ENCODE peak calls at places on chromosomes 5 and 9, in ten cellular contexts. I, Z, C, D, K, S, P, X, J and W are unnamed samples.
A peak's percentile ranks its signal among the peaks of the same experiment; 100 is the strongest.

GRCh38 chr5:16690243-16690839 is 73.5 kb upstream of the RETREG1 start:
- DNase-seq in I (peak; percentile 51), Z (no peak), C (peak; percentile 73), D (peak; percentile 70), K (peak; percentile 85), S (peak; percentile 66), P (peak; percentile 54), X (peak; percentile 45), J (peak; percentile 5), W (no peak)

GRCh38 chr5:36230151-36230788 is 11.5 kb downstream of the NADK2 start:
- DNase-seq in I (no peak), Z (no peak), C (no peak), D (no peak), K (no peak), S (no peak), P (no peak), X (no peak), J (no peak), W (no peak)

GRCh38 chr5:71905804-71906711 is 187.0 kb downstream of the CARTPT start:
- DNase-seq in I (no peak), Z (no peak), C (peak; percentile 20), D (no peak), K (no peak), S (no peak), P (no peak), X (no peak), J (no peak), W (no peak)

GRCh38 chr9:110115868-110116542 is 92.0 kb downstream of the C9orf152 start:
- DNase-seq in I (peak; percentile 91), Z (no peak), C (no peak), D (no peak), K (no peak), S (peak; percentile 90), P (peak; percentile 49), X (no peak), J (no peak), W (no peak)

GRCh38 chr5:28286566-28286965 is 1248.2 kb upstream of the CDH9 start:
- DNase-seq in I (no peak), Z (no peak), C (no peak), D (no peak), K (no peak), S (no peak), P (peak; percentile 11), X (no peak), J (no peak), W (no peak)

GRCh38 chr9:93136011-93136440 is 2.0 kb upstream of the NINJ1 start:
- DNase-seq in I (peak; percentile 58), Z (no peak), C (no peak), D (no peak), K (no peak), S (peak; percentile 42), P (peak; percentile 56), X (no peak), J (no peak), W (no peak)

GRCh38 chr5:1538741-1539392 is 15.1 kb upstream of the LPCAT1 start:
- DNase-seq in I (no peak), Z (no peak), C (no peak), D (no peak), K (no peak), S (no peak), P (no peak), X (no peak), J (no peak), W (no peak)

GRCh38 chr5:92505925-92506324 is 1075.1 kb downstream of the NR2F1-AS1 start:
- DNase-seq in I (peak; percentile 21), Z (no peak), C (no peak), D (no peak), K (no peak), S (peak; percentile 27), P (no peak), X (no peak), J (no peak), W (no peak)

GRCh38 chr5:157855404-157855994 is 3.4 kb downstream of the CLINT1 start:
- DNase-seq in I (peak; percentile 67), Z (no peak), C (peak; percentile 63), D (peak; percentile 39), K (peak; percentile 87), S (peak; percentile 81), P (peak; percentile 83), X (no peak), J (no peak), W (peak; percentile 32)

GRCh38 chr5:157860898-157861894 is 2.3 kb upstream of the CLINT1 start:
- DNase-seq in I (no peak), Z (no peak), C (no peak), D (no peak), K (no peak), S (no peak), P (no peak), X (peak; percentile 71), J (no peak), W (no peak)

GRCh38 chr5:157859227-157859575 is 256 bp upstream of the CLINT1 start:
- DNase-seq in I (no peak), Z (no peak), C (no peak), D (no peak), K (no peak), S (no peak), P (no peak), X (no peak), J (no peak), W (no peak)

GRCh38 chr5:157858527-157859226 is at the start of gene CLINT1:
- DNase-seq in I (peak; percentile 83), Z (peak; percentile 66), C (peak; percentile 94), D (peak; percentile 83), K (peak; percentile 95), S (peak; percentile 89), P (peak; percentile 91), X (peak; percentile 87), J (no peak), W (peak; percentile 94)

DNA sequence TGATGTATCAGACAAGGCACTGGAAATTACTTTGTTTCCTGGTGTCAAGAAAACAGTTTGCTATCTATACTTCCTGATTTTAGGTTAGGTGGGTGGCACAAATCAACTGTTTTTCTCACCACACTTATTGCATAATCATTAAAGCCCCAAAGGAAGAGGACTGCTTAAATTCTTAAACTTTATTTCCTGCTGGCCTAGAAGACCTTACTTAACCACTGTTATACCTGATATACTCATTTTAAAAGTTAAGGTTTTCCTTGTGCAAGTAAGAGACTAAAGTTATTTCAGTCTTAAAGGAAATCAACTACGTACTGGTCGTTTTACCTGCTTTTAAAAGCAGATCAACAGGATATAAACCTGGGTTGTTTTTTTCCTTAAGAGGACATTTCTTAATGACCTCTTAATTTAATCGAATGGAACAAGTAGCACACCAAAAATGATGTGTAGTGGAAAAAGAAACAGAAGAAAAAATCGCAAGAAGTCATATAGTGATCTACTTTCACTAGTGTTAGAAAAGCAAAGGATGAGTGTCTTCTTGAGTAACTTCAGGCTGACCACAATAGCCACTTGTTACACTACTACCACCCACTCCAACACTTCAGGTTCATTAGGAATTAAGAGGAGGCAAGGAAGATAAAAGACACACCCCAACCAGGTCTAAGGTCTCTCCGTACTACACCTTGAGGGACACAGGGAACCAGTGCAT is 971 bp downstream of the CLINT1 start:
- DNase-seq in I (peak; percentile 21), Z (no peak), C (no peak), D (no peak), K (no peak), S (peak; percentile 35), P (no peak), X (no peak), J (no peak), W (no peak)
- TF ChIP-seq CTCF in I (no peak), Z (no peak), C (no peak), D (no peak), K (no peak), S (no peak), P (no peak), X (no peak), J (no peak), W (no peak)

GRCh38 chr5:141389153-141390042 is 1.9 kb downstream of the PCDHGB4 start:
- DNase-seq in I (no peak), Z (no peak), C (no peak), D (no peak), K (no peak), S (no peak), P (no peak), X (no peak), J (no peak), W (no peak)

GRCh38 chr5:141388661-141389060 is 1.2 kb downstream of the PCDHGB4 start:
- DNase-seq in I (no peak), Z (no peak), C (no peak), D (no peak), K (no peak), S (no peak), P (no peak), X (no peak), J (no peak), W (no peak)

GRCh38 chr5:141398608-141399007 is 861 bp downstream of the PCDHGB5 start:
- DNase-seq in I (no peak), Z (no peak), C (no peak), D (no peak), K (no peak), S (no peak), P (no peak), X (no peak), J (no peak), W (no peak)

GRCh38 chr5:141393267-141393666 is 834 bp downstream of the PCDHGA8 start:
- DNase-seq in I (no peak), Z (no peak), C (no peak), D (no peak), K (no peak), S (no peak), P (no peak), X (no peak), J (no peak), W (no peak)

DNA sequence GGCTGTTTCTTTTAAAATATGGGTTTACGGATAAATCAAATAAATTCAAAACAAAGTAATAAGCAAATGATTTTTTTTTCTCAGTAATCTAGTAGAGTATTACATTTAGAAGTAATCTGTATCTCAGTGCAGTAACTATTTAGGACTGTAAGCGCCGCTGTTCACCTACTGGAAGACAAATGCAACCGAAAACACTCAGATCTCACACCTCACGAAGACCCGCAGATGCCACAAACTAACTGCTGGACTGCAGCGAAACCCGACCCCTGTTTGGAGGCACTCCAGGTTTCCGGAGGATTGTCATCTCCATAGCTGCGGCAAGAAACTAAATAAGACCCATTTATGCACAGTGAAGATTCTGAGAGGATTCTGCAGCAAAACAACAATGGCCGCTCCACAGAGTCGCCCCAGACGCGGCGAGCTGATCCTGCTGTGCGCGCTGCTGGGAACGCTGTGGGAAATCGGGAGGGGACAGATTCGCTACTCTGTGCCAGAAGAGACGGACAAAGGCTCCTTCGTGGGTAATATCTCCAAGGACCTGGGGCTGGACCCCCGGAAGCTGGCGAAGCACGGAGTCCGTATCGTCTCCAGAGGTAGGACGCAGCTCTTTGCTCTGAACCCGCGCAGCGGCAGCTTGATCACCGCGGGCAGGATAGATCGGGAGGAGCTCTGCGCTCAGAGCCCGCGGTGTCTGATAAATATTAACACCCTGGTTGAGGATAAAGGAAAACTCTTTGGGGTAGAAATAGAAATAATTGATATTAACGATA is at the start of gene PCDHGA8:
- DNase-seq in I (peak; percentile 49), Z (no peak), C (no peak), D (no peak), K (no peak), S (no peak), P (peak; percentile 27), X (no peak), J (no peak), W (no peak)
- TF ChIP-seq CTCF in I (peak; percentile 40), Z (no peak), C (no peak), D (no peak), K (peak; percentile 17), S (no peak), P (no peak), X (no peak), J (no peak), W (peak; percentile 39)

DNA sequence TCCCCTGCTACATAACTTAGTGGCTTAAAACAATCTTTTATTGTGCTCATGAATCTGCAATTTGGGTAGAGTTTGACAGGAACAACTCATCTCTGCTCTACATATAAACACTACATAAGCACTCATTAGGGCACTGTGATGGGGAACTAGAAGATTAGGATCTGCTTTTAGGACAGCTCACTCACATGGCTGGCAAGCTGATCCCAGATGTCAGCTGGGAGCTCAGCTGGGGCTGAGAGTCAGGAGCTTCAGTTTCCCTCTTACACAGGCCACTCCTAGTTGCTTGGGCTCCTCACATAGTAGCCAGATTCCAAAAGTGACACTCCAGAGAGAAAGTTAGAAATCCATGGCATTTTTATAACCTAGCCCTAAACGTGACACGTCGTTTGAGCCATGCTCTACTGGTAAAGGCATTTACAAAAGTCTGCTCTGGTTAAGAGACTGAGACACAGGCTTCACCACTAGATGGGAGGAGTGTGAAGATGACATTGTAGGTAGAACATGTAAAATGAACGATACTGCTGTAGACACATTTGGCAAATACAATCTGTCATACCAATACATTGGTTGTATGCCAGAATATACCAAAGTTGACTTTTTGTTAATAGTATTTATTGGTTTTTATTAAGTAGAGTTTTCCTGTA is 23.6 kb downstream of the SCAI start:
- DNase-seq in I (peak; percentile 55), Z (no peak), C (no peak), D (no peak), K (no peak), S (no peak), P (no peak), X (no peak), J (no peak), W (no peak)
- TF ChIP-seq CTCF in I (no peak), Z (no peak), C (no peak), D (no peak), K (no peak), S (no peak), P (no peak), X (peak; percentile 13), J (no peak), W (no peak)

GRCh38 chr5:151058891-151059611 is 21.8 kb downstream of the TNIP1 start:
- DNase-seq in I (no peak), Z (no peak), C (no peak), D (no peak), K (no peak), S (no peak), P (no peak), X (no peak), J (no peak), W (no peak)

GRCh38 chr5:151055336-151055735 is 25.5 kb downstream of the TNIP1 start:
- DNase-seq in I (no peak), Z (no peak), C (no peak), D (no peak), K (no peak), S (no peak), P (no peak), X (no peak), J (no peak), W (no peak)

GRCh38 chr5:151060742-151061141 is 20.1 kb downstream of the TNIP1 start:
- DNase-seq in I (no peak), Z (no peak), C (no peak), D (no peak), K (no peak), S (no peak), P (no peak), X (no peak), J (no peak), W (no peak)

GRCh38 chr5:151056367-151057306 is 24.2 kb downstream of the TNIP1 start:
- DNase-seq in I (no peak), Z (no peak), C (no peak), D (no peak), K (no peak), S (no peak), P (no peak), X (no peak), J (no peak), W (no peak)

DNA sequence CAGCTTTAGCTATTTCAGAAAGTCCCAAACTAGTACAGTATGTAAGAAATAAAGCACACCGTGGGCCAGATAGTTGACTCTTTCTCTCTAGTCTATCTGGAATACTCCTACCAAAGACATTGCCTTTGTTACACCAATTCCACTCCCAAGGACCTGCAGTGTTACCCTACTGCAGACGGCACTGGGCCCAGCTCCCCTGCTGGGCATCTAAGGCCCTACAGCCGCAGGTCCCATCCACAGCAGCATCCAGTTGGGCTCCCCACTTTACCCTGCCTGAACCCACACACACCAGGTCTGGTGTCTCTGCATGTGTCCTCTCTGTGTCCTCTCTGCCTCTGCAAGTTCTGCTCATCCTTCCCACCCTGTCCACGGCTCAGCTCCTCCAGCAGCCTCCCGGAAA is 22.5 kb downstream of the TNIP1 start:
- DNase-seq in I (no peak), Z (no peak), C (no peak), D (no peak), K (no peak), S (no peak), P (no peak), X (no peak), J (no peak), W (no peak)
- TF ChIP-seq CTCF in I (no peak), Z (no peak), C (peak; percentile 18), D (peak; percentile 18), K (peak; percentile 12), S (peak; percentile 11), P (no peak), X (no peak), J (peak; percentile 27), W (peak; percentile 12)